ENCODE peak calls at places on chromosome 10, in six cellular contexts. J is hepatocyte, W is ascending aorta, S is fibroblast of the aortic adventitia, R is RWPE1, D is epithelial cell of esophagus. O is an unnamed sample.

GRCh38 chr10:45374451-45375052 is 536 bp downstream of the ALOX5 start:
- DNase-seq in R (peak; percentile 26), J (peak; percentile 58), W (no peak), D (peak; percentile 44), S (no peak), O (no peak)

GRCh38 chr10:88271736-88272135 is 311.4 kb downstream of the RNLS start:
- DNase-seq in R (no peak), D (peak; percentile 55), W (no peak), J (no peak), S (peak; percentile 34), O (no peak)

GRCh38 chr10:13871698-13872280 is 285.0 kb downstream of the PRPF18 start:
- DNase-seq in S (no peak), R (no peak), D (no peak), J (no peak), W (no peak), O (no peak)

GRCh38 chr10:30433286-30433778 is 652 bp upstream of the MAP3K8 start:
- DNase-seq in W (peak; percentile 28), S (peak; percentile 89), J (peak; percentile 90), R (no peak), D (peak; percentile 71), O (no peak)

GRCh38 chr10:124802313-124802675 is 675 bp downstream of the ABRAXAS2 start:
- DNase-seq in R (no peak), W (no peak), S (no peak), D (no peak), J (no peak), O (no peak)

GRCh38 chr10:125003901-125004467 is 62.1 kb downstream of the ZRANB1 start:
- DNase-seq in R (no peak), D (no peak), S (no peak), W (no peak), J (no peak), O (peak; percentile 9)

GRCh38 chr10:124381011-124381591 is 37.6 kb downstream of the OAT start:
- DNase-seq in D (no peak), W (no peak), R (no peak), J (no peak), S (no peak), O (no peak)

GRCh38 chr10:9860045-9860444 is 1157.6 kb upstream of the CELF2 start:
- DNase-seq in D (no peak), J (no peak), S (no peak), W (no peak), R (no peak), O (no peak)

GRCh38 chr10:87864497-87865059 is 1.2 kb downstream of the PTEN start:
- DNase-seq in W (no peak), R (no peak), J (no peak), D (no peak), S (peak; percentile 50), O (no peak)

GRCh38 chr10:117980216-117980615 is 66.5 kb downstream of the RAB11FIP2 start:
- DNase-seq in R (peak; percentile 89), S (peak; percentile 38), D (peak; percentile 90), W (no peak), J (no peak), O (no peak)

GRCh38 chr10:124612611-124613498 is 131.3 kb downstream of the FAM53B start:
- DNase-seq in S (peak; percentile 65), J (no peak), D (no peak), W (no peak), R (no peak), O (no peak)

GRCh38 chr10:61973923-61974322 is 72.4 kb downstream of the ARID5B start:
- DNase-seq in J (no peak), D (no peak), R (no peak), W (no peak), S (no peak), O (no peak)

GRCh38 chr10:60732240-60733188 is 45.8 kb upstream of the CDK1 start:
- DNase-seq in D (peak; percentile 45), J (peak; percentile 49), S (no peak), W (no peak), R (peak; percentile 30), O (peak; percentile 28)

GRCh38 chr10:4190876-4191275 is 405.9 kb upstream of the KLF6 start:
- DNase-seq in J (no peak), D (peak; percentile 60), R (no peak), S (no peak), W (no peak), O (no peak)

GRCh38 chr10:37520488-37520887 is 336.9 kb downstream of the ZNF248 start:
- DNase-seq in D (no peak), W (no peak), R (no peak), J (no peak), S (no peak), O (no peak)

GRCh38 chr10:123635745-123636144 is 30.4 kb upstream of the GPR26 start:
- DNase-seq in D (peak; percentile 1), J (peak; percentile 26), S (no peak), W (no peak), R (peak; percentile 68), O (no peak)

GRCh38 chr10:23951841-23952240 is 257.1 kb upstream of the KIAA1217 start:
- DNase-seq in R (no peak), D (no peak), W (no peak), S (no peak), J (no peak), O (no peak)

GRCh38 chr10:61903991-61904350 is 2.5 kb downstream of the ARID5B start:
- DNase-seq in J (no peak), S (no peak), W (no peak), D (no peak), R (no peak), O (no peak)

GRCh38 chr10:4051011-4051407 is 266.0 kb upstream of the KLF6 start:
- DNase-seq in J (no peak), D (no peak), R (no peak), W (no peak), S (peak; percentile 16), O (no peak)

GRCh38 chr10:124609698-124610097 is 134.5 kb downstream of the FAM53B start:
- DNase-seq in R (no peak), D (no peak), S (no peak), W (no peak), J (no peak), O (no peak)

GRCh38 chr10:132689721-132690360 is 96.1 kb downstream of the NKX6-2 start:
- DNase-seq in W (no peak), J (no peak), D (no peak), S (no peak), R (no peak), O (no peak)

GRCh38 chr10:64385355-64385754 is 864.2 kb downstream of the REEP3 start:
- DNase-seq in J (no peak), W (no peak), S (no peak), R (no peak), D (no peak), O (no peak)

GRCh38 chr10:64376169-64376568 is 855.0 kb downstream of the REEP3 start:
- DNase-seq in S (no peak), R (no peak), D (no peak), W (no peak), J (peak; percentile 15), O (no peak)

DNA sequence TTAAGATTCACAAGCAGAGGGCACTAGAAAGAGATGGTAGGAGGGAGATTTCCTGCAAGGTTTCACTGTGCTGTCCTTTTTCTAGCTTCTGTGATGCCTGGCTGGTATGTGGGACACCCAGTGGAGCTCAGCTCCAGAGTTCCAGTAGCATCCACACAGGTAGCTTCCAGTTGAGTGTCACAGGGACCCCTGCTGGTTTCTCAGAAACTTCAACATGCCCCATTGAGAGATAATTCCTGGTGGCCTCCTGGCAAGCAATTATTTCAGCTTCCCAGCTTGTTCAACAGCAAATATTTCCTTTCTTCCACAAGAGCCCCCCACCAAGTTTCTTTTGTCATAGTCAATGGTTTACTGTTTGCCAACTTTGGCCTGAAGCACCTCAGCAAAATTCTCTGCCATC is 858.7 kb downstream of the REEP3 start:
- DNase-seq in W (no peak), J (peak; percentile 28), D (no peak), S (no peak), R (no peak), O (no peak)
- TF ChIP-seq CTCF in W (no peak), J (peak; percentile 17), D (no peak), S (no peak), R (no peak), O (no peak)

DNA sequence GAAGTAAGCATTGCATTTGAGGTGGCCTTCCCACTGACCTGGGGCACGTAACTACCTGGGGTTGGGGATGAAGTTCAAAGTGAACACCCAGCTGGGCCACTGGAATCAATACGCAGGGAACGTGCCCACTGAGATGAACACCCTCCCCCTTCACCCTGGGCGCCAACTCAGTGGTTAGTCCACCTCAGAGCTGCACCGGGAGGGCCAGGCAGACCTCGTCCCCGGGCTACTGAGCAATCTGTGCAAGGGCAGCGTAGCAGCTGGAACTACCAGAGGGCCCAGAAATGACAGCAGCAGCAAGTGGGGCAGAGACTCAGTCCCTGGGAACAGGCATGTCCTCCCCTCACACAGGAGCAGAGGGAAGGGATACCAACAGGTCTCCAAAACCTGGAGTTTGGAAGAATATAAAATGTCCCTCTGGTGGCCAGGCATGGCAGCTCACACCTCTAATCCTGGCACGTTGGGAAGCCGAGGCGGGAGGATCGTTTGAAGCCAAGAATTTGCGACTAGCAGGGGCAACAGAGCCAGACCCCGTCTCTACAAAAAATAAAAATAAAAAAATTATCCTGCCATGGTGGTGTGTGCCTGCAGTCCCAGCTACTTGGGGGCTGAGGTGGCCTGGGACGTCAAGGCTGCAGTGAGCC is 143.9 kb downstream of the SH3PXD2A start:
- DNase-seq in J (no peak), D (no peak), S (no peak), W (no peak), R (no peak), O (no peak)
- TF ChIP-seq CTCF in J (peak; percentile 14), D (peak; percentile 21), S (peak; percentile 27), W (no peak), R (no peak), O (no peak)

GRCh38 chr10:82796510-82796909 is 921.5 kb downstream of the NRG3 start:
- DNase-seq in R (no peak), W (no peak), D (no peak), J (no peak), S (peak; percentile 18), O (no peak)
- TF ChIP-seq CTCF in R (peak; percentile 22), W (peak; percentile 23), D (peak; percentile 32), J (peak; percentile 73), S (peak; percentile 38), O (no peak)

GRCh38 chr10:69093933-69094332 is 6.0 kb downstream of the SRGN start:
- DNase-seq in J (no peak), S (peak; percentile 56), D (peak; percentile 32), W (no peak), R (no peak), O (no peak)
- TF ChIP-seq CTCF in J (no peak), S (peak; percentile 39), D (peak; percentile 16), W (no peak), R (no peak), O (no peak)